ENCODE peak calls at places on chromosomes 12 and 14, in eight cellular contexts. A is fibroblast of lung, X is A673, Z is AG10803, Y is foreskin fibroblast, O is kidney, E is GM10248, B is astrocyte. M is an unnamed sample.

GRCh38 chr12:2431810-2432209 is 363.0 kb upstream of the FKBP4 start:
- DNase-seq in A (peak), X (no peak), Z (peak), Y (no peak), O (no peak), E (no peak), B (no peak), M (no peak)

GRCh38 chr12:101908395-101908794 is 31.0 kb downstream of the DRAM1 start:
- DNase-seq in A (no peak), X (no peak), Z (no peak), Y (no peak), O (no peak), E (no peak), B (no peak), M (no peak)

GRCh38 chr12:19236656-19237055 is 107.1 kb downstream of the PLEKHA5 start:
- DNase-seq in A (peak), X (peak), Z (peak), Y (no peak), O (no peak), E (no peak), B (peak), M (no peak)

GRCh38 chr14:26808407-26808806 is 210.6 kb upstream of the NOVA1 start:
- DNase-seq in A (peak), X (no peak), Z (peak), Y (no peak), O (no peak), E (no peak), B (peak), M (peak)

GRCh38 chr14:69763761-69764510 is 3.0 kb upstream of the SRSF5 start:
- DNase-seq in A (no peak), X (no peak), Z (no peak), Y (peak), O (no peak), E (no peak), B (no peak), M (no peak)

GRCh38 chr12:65306229-65306602 is 27.7 kb downstream of the MSRB3 start:
- DNase-seq in A (peak), X (no peak), Z (no peak), Y (no peak), O (no peak), E (no peak), B (peak), M (no peak)

GRCh38 chr14:71554323-71554722 is 377.9 kb upstream of the RGS6 start:
- DNase-seq in A (no peak), X (no peak), Z (no peak), Y (no peak), O (no peak), E (peak), B (no peak), M (no peak)

GRCh38 chr14:74911704-74912103 is 11.4 kb downstream of the RPS6KL1 start:
- DNase-seq in A (no peak), X (no peak), Z (no peak), Y (no peak), O (no peak), E (no peak), B (no peak), M (no peak)

GRCh38 chr12:101670007-101670671 is 27.3 kb upstream of the CHPT1 start:
- DNase-seq in A (peak), X (peak), Z (peak), Y (peak), O (no peak), E (peak), B (peak), M (peak)

GRCh38 chr12:67533159-67533558 is 115.4 kb upstream of the DYRK2 start:
- DNase-seq in A (peak), X (no peak), Z (no peak), Y (no peak), O (no peak), E (no peak), B (peak), M (no peak)

GRCh38 chr12:14884458-14884878 is 1.2 kb downstream of the MGP start:
- DNase-seq in A (peak), X (peak), Z (peak), Y (peak), O (peak), E (peak), B (peak), M (peak)

GRCh38 chr12:24134092-24134491 is 184.6 kb upstream of the SOX5 start:
- DNase-seq in A (peak), X (no peak), Z (no peak), Y (no peak), O (no peak), E (no peak), B (peak), M (no peak)

GRCh38 chr12:128789356-128789929 is 34.3 kb downstream of the SLC15A4 start:
- DNase-seq in A (no peak), X (no peak), Z (no peak), Y (no peak), O (no peak), E (no peak), B (no peak), M (no peak)

GRCh38 chr12:55705802-55706402 is 1.8 kb downstream of the ITGA7 start:
- DNase-seq in A (no peak), X (no peak), Z (no peak), Y (no peak), O (peak), E (peak), B (no peak), M (no peak)

GRCh38 chr12:79168687-79169086 is 304.1 kb downstream of the SYT1 start:
- DNase-seq in A (no peak), X (peak), Z (no peak), Y (no peak), O (no peak), E (no peak), B (no peak), M (no peak)

DNA sequence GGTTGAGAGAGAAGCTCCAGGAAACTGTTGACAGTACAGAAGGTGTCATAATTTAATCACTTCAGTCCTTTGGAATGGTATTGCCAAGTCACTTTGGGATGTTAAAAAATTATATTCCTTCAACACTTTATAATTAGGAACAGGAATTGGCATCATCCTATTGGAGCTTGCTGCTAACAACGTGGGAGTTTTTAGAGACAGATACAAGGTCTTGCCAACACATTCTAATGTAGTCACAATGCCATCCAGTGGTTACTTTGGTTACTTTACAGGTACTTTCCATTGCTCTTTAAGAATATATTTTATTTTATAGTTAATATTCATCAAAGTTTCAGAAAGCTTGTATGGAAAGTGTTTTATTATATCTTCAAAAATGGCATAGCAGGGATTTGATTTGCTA is 310.1 kb downstream of the SYT1 start:
- DNase-seq in A (peak), X (peak), Z (peak), Y (peak), O (no peak), E (no peak), B (peak), M (peak)
- TF ChIP-seq CTCF in A (peak), X (peak), Z (peak), Y (peak), O (peak), E (no peak), B (peak), M (peak)

GRCh38 chr12:120688527-120689071 is 1.6 kb downstream of the MLEC start:
- DNase-seq in A (peak), X (no peak), Z (peak), Y (peak), O (no peak), E (no peak), B (peak), M (peak)

GRCh38 chr12:120684523-120684932 is 2.4 kb upstream of the MLEC start:
- DNase-seq in A (no peak), X (no peak), Z (peak), Y (peak), O (no peak), E (no peak), B (no peak), M (peak)

GRCh38 chr12:120687570-120688289 is 781 bp downstream of the MLEC start:
- DNase-seq in A (peak), X (no peak), Z (peak), Y (no peak), O (no peak), E (no peak), B (no peak), M (peak)

GRCh38 chr12:120686151-120686689 is 729 bp upstream of the MLEC start:
- DNase-seq in A (peak), X (peak), Z (peak), Y (peak), O (peak), E (peak), B (peak), M (peak)

DNA sequence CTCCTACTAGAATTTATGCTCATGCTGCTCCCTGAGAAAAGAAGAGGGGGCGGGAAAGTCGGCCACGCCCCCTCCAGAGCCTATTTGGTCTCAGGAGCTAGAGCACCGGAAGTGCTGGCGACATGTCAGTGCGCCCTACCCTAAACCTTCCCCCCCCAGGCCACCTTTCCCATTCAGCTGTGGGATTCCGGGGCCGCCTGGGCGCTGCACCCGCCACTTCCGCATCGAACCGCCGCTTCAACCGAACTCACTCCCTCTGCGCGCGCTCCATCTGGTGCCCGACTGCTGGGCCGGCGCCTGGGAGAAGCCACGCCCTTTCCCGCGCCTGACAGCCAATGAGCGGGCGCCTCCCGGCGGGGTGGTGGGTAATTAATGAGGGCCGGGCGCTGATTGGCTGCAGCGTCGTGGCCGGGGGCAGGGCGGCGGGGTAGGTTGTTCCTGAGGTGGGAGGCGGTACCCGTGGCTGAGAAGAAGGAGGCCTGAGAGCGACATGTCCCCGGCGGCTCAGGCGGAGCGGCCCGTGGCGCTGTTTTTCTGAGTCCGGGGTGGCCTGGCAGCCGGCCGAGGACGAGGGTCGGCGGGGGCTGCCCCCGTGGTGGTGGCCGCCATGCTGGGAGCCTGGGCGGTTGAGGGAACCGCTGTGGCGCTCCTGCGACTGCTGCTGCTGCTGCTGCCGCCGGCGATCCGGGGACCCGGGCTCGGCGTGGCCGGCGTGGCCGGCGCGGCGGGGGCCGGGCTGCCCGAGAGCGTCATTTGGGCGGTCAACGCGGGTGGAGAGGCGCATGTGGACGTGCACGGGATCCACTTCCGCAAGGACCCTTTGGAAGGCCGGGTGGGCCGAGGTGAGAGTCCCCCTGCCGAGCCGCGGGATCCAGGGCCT is at the start of gene MLEC:
- DNase-seq in A (peak), X (peak), Z (peak), Y (peak), O (peak), E (peak), B (peak), M (peak)
- TF ChIP-seq CTCF in A (no peak), X (peak), Z (no peak), Y (no peak), O (peak), E (peak), B (no peak), M (no peak)

DNA sequence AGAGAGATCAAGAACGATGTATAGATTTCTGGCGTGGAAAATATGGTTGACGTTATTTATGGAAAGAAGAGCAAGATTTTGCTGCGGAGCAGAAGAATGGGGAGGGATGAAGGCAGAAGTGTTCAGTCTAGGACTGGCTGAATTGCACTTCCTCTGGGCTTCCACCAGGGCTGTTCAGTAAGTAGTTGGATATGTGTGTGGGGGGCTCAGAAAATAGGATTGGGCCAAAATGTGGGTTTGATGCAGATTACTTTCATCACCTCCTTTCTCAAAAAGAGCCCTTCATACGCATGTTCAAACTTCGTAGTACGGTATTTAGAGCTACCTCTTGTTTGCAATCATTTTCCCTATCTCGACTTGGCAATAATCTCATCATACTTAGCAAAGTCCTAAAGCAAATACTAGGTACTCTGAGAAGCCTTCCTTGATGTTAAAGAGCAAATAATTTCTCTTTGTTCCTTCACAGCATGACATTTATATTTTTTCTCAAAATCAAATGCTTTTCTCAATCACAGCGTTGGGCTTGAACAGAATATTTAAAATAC is 349.4 kb downstream of the NELL2 start:
- DNase-seq in A (no peak), X (no peak), Z (no peak), Y (no peak), O (no peak), E (no peak), B (no peak), M (no peak)
- TF ChIP-seq CTCF in A (no peak), X (peak), Z (no peak), Y (no peak), O (no peak), E (no peak), B (no peak), M (no peak)

GRCh38 chr12:6962285-6963015 is 8.0 kb downstream of the PHB2 start:
- DNase-seq in A (no peak), X (no peak), Z (no peak), Y (no peak), O (no peak), E (no peak), B (no peak), M (no peak)
- TF ChIP-seq CTCF in A (no peak), X (no peak), Z (no peak), Y (no peak), O (no peak), E (no peak), B (no peak), M (no peak)

GRCh38 chr12:51364026-51364425 is 17.5 kb upstream of the CELA1 start:
- DNase-seq in A (no peak), X (no peak), Z (no peak), Y (no peak), O (no peak), E (no peak), B (no peak), M (no peak)
- TF ChIP-seq CTCF in A (no peak), X (no peak), Z (no peak), Y (no peak), O (no peak), E (no peak), B (no peak), M (no peak)

GRCh38 chr14:54901380-54902142 is 1.1 kb downstream of the GCH1 start:
- DNase-seq in A (no peak), X (peak), Z (no peak), Y (no peak), O (no peak), E (no peak), B (no peak), M (no peak)

GRCh38 chr14:54906075-54906474 is 3.4 kb upstream of the GCH1 start:
- DNase-seq in A (no peak), X (no peak), Z (no peak), Y (no peak), O (no peak), E (no peak), B (no peak), M (no peak)

GRCh38 chr14:54902521-54903420 is at the start of gene GCH1:
- DNase-seq in A (peak), X (peak), Z (no peak), Y (peak), O (peak), E (peak), B (peak), M (peak)

GRCh38 chr14:54902143-54902520 is 494 bp downstream of the GCH1 start:
- DNase-seq in A (peak), X (peak), Z (peak), Y (peak), O (peak), E (peak), B (peak), M (peak)
- TF ChIP-seq CTCF in A (no peak), X (no peak), Z (no peak), Y (no peak), O (peak), E (no peak), B (no peak), M (no peak)

GRCh38 chr14:35387209-35387608 is 17.3 kb downstream of the NFKBIA start:
- DNase-seq in A (no peak), X (no peak), Z (no peak), Y (no peak), O (peak), E (no peak), B (no peak), M (no peak)
- TF ChIP-seq CTCF in A (no peak), X (no peak), Z (no peak), Y (no peak), O (no peak), E (no peak), B (no peak), M (no peak)

DNA sequence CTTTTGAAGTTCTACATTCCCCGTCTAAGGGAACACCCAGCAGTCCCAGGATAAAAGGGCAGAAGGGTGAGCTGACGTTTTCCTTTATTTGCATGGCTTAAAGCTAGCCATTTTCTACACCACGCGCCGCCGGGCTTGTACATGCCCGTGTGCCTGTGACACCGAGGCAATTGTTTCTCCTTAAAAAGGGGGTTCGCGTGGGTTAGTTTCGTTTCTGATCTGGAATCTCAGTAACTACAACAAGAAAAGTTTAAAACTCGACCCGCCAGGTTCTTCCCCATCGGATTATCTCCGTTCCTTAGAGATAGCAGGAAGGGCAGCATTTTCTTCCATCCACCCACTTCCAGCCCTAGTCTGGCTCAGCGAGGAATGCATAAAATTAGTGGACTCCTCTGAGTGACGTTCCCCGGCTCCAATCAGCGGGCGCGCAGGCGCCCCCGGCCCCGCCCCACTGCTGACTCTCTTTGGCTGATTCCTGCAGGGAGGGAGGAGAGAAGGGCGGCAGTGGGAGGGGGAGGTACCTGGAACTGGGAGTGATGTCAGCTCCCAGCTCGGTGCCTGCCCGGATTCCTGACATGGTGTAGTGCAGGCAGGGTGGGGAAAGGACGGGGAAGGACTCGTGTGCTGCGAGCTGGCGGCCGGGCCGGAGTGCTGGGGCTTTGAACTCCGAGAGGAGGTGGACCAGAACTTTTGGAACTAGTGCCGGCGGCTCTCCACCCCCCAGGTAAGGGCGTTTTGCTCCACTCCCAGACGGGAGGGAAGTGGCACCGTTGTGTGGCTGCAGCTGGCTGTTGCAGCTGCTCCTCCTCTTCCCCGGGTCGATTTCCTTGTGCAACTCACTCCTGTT is at the start of gene PPFIBP1:
- DNase-seq in A (peak), X (peak), Z (peak), Y (peak), O (peak), E (peak), B (peak), M (peak)
- TF ChIP-seq CTCF in A (peak), X (peak), Z (peak), Y (peak), O (peak), E (no peak), B (no peak), M (peak)

GRCh38 chr12:47797432-47797831 is 22.3 kb downstream of the HDAC7 start:
- DNase-seq in A (no peak), X (no peak), Z (no peak), Y (no peak), O (peak), E (peak), B (no peak), M (no peak)
- TF ChIP-seq CTCF in A (peak), X (peak), Z (no peak), Y (no peak), O (peak), E (peak), B (peak), M (peak)

DNA sequence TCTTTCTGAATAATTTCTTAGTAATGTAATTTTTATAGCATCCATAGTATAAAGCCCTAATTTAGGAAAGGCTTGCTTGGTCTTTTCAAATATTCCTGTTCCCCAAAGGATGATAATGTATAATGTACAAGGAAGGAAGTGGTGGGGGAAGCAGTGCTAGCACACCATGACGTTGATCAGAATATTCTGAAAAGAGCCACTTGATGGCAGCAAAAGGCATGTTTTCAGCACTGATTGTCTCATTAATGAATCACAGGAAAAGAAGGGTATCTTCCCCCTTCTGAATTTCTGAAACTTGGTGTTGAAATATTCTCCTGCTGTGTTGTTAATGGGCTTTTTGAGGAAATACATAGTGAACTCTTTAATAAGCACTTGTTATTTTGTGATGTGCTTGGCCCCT is 121.9 kb downstream of the TMEM117 start:
- DNase-seq in A (peak), X (peak), Z (peak), Y (peak), O (no peak), E (peak), B (peak), M (peak)
- TF ChIP-seq CTCF in A (peak), X (peak), Z (peak), Y (peak), O (peak), E (peak), B (peak), M (peak)

M was measured in fibroblast of villous mesenchyme.